ENCODE peak calls at places on chromosomes 16 and 17, in five cellular contexts. M, N, B, O and I are unnamed samples.

GRCh38 chr16:23348579-23349469 is 46.7 kb downstream of the SCNN1B start:
- DNase-seq in B (no peak), O (no peak), N (no peak), M (no peak), I (no peak)

GRCh38 chr16:9966569-9967157 is 215.6 kb downstream of the GRIN2A start:
- DNase-seq in B (no peak), O (no peak), M (no peak), N (no peak), I (no peak)

GRCh38 chr16:67294171-67294757 is 14.9 kb downstream of the PLEKHG4 start:
- DNase-seq in B (no peak), M (no peak), O (no peak), N (no peak), I (no peak)

GRCh38 chr17:10226930-10227695 is 28.7 kb upstream of the GAS7 start:
- DNase-seq in O (peak; percentile 22), N (peak; percentile 77), B (peak; percentile 45), M (peak; percentile 10), I (peak; percentile 44)

GRCh38 chr16:84631882-84632281 is 14.0 kb upstream of the COTL1 start:
- DNase-seq in B (no peak), M (no peak), O (no peak), N (no peak), I (no peak)

GRCh38 chr16:12392585-12393089 is 411.1 kb downstream of the CPPED1 start:
- DNase-seq in O (no peak), N (no peak), M (no peak), B (no peak), I (no peak)

GRCh38 chr17:41919840-41920579 is 1.3 kb upstream of the ACLY start:
- DNase-seq in M (peak; percentile 48), B (no peak), O (peak; percentile 33), N (no peak), I (no peak)

GRCh38 chr17:79839363-79840203 is at the start of gene CBX4:
- DNase-seq in B (peak; percentile 78), O (peak; percentile 90), M (peak; percentile 96), N (peak; percentile 95), I (peak; percentile 95)

GRCh38 chr16:74302341-74302740 is 5.7 kb downstream of the PSMD7 start:
- DNase-seq in N (no peak), O (no peak), M (no peak), B (no peak), I (no peak)

GRCh38 chr16:78742501-78743283 is 643.2 kb downstream of the WWOX start:
- DNase-seq in B (no peak), O (peak; percentile 27), M (no peak), N (peak; percentile 80), I (peak; percentile 48)

GRCh38 chr17:40313660-40314556 is 4.9 kb downstream of the RARA start:
- DNase-seq in N (peak; percentile 43), B (no peak), O (no peak), M (no peak), I (no peak)

GRCh38 chr17:10198509-10199249 is at the start of gene GAS7:
- DNase-seq in B (peak; percentile 62), O (peak; percentile 26), N (peak; percentile 70), M (no peak), I (peak; percentile 66)

GRCh38 chr17:2192367-2193028 is 111.1 kb downstream of the SMG6 start:
- DNase-seq in N (peak; percentile 81), O (peak; percentile 99), B (no peak), M (no peak), I (no peak)
- TF ChIP-seq CTCF in N (no peak), O (no peak), B (no peak), M (no peak), I (no peak)

DNA sequence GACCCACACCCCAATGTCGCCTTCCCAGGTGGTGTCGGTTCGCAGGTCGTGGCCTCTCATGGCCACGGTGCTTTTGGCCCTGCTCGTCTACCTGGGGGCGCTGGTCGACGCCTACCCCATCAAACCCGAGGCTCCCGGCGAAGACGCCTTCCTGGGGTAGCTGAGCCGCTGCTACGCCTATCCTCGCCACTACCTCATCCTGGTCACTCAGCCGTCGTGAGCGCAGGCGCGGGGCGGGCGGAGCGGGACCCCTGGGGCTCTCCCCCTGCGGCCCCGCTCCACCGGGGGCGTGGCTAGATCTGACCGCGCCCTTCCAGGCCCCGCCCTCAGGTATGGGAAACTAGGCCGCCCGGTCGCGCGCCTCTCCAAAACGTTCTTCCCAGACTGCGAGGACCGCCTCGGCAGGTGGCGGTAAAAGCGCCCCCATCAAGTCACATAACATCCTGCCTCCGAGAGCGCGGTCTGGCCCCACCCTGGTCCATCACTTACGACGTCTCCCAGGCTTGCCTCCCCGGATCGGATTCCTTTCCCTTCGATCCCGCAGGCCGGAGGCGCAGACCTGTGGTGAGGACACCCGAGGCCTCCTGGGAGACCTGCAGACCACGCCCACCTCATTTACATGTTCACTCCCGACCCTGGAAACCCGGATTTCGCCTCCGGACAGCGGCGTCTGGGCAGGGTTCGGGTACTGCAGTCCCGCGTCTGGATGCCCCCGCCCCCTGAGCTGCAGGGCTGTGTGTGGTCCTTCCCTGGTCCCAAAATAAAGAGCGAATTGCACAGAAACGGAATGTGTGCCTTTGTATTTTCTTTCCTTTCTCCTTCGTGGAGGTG is 91.5 kb upstream of the TMEM97 start:
- DNase-seq in O (no peak), N (no peak), B (peak; percentile 69), M (peak; percentile 95), I (peak; percentile 79)
- TF ChIP-seq CTCF in O (no peak), N (no peak), B (no peak), M (no peak), I (no peak)

DNA sequence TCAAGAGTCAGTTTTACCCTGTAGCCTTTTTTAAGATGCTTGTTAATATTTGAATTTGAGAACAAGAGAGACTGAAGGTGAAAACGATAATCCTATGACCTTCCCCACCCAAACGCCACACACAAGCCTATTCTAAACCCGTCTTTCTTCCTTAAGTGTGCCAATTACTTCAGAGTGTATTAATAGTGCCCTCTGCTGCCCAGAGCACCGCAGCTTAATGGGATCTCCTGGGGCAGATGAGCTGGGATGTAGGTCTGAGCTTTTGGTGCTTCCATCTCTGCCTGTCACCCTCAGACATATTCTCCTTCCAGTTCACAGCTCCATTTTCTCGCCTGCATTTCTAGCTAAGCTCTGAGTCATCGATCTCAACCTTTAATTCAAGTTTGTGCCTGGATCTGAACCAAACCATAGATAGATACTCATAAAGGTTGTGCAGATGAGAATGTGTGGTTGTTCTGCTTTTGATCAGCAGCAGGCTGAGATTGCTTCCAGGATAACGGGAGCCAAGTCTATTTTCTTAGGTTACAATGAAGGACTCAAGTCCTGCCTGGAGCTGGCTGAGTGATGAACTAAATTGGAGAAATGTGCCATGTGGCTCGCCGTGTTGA is 46.4 kb upstream of the CDH13 start:
- DNase-seq in M (peak; percentile 11), B (no peak), O (no peak), N (no peak), I (no peak)
- TF ChIP-seq CTCF in M (no peak), B (peak; percentile 40), O (peak; percentile 20), N (no peak), I (no peak)

GRCh38 chr17:73950515-73950914 is 253.0 kb upstream of the RPL38 start:
- DNase-seq in M (peak; percentile 28), O (no peak), B (no peak), N (no peak), I (no peak)

GRCh38 chr17:73952136-73952497 is 251.4 kb upstream of the RPL38 start:
- DNase-seq in M (no peak), N (no peak), B (peak; percentile 32), O (no peak), I (no peak)

GRCh38 chr17:73953206-73954033 is 250.1 kb upstream of the RPL38 start:
- DNase-seq in M (no peak), O (no peak), N (no peak), B (no peak), I (no peak)

GRCh38 chr17:73954981-73955380 is 248.5 kb upstream of the RPL38 start:
- DNase-seq in B (no peak), M (peak; percentile 48), N (no peak), O (no peak), I (no peak)

GRCh38 chr17:73952498-73953205 is 250.8 kb upstream of the RPL38 start:
- DNase-seq in B (peak; percentile 73), M (peak; percentile 57), N (peak; percentile 76), O (no peak), I (peak; percentile 38)
- TF ChIP-seq CTCF in B (peak; percentile 67), M (no peak), N (peak; percentile 15), O (no peak), I (peak; percentile 29)

DNA sequence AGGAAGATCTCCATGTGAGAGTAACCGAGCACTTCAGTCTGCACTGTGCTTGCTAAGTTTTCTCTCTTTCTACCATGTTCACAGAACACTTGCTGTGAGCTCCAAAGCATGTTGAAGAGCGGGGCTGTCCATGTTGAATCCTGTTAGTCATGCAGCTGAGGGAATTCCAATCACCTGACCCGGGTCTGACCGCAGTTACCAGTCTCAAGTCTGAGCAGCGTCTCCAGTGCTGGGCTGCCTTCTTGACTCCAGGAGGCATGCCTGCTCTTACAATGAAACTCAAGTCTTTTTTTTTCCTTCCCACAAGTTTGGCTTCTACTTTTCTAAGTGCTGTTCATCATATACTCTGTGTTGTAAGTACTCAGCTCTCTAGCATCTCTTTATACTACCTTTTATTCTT is 44.3 kb downstream of the HOXB1 start:
- DNase-seq in N (no peak), O (peak; percentile 100), M (no peak), B (no peak), I (peak; percentile 59)
- TF ChIP-seq CTCF in N (no peak), O (peak; percentile 71), M (no peak), B (no peak), I (no peak)